ENCODE peak calls at places on chromosomes 4 and X, in seven cellular contexts. T is RWPE2, Y is gastrocnemius medialis, L is BJ, N is lower leg skin, G is ovary, O is right lobe of liver. B is an unnamed sample.

GRCh38 chrX:57366430-57366829 is 79.9 kb downstream of the FAAH2 start:
- DNase-seq in O (no peak), T (no peak), Y (no peak), G (no peak), L (no peak), N (no peak), B (no peak)

GRCh38 chrX:31356501-31357263 is 284.8 kb upstream of the FTHL17 start:
- DNase-seq in L (no peak), G (no peak), T (no peak), Y (no peak), O (no peak), N (no peak), B (no peak)

GRCh38 chrX:537156-537555 is 93.4 kb upstream of the SHOX start:
- DNase-seq in T (peak), O (no peak), Y (no peak), G (no peak), L (no peak), N (no peak), B (no peak)

GRCh38 chrX:109732319-109732779 is 708 bp downstream of the ACSL4 start:
- DNase-seq in G (no peak), L (no peak), O (no peak), T (no peak), Y (no peak), N (no peak), B (no peak)

GRCh38 chrX:1491851-1492349 is 39.2 kb upstream of the ASMTL start:
- DNase-seq in N (no peak), L (no peak), G (no peak), Y (no peak), O (peak), T (no peak), B (peak)

GRCh38 chr4:140019619-140020367 is 134.2 kb downstream of the MAML3 start:
- DNase-seq in G (no peak), O (no peak), N (no peak), L (no peak), Y (no peak), T (no peak), B (no peak)

GRCh38 chr4:152165146-152165545 is 370.7 kb downstream of the FBXW7 start:
- DNase-seq in G (no peak), L (peak), T (no peak), Y (no peak), O (no peak), N (no peak), B (no peak)

GRCh38 chr4:40995850-40996249 is 218.5 kb downstream of the APBB2 start:
- DNase-seq in L (no peak), N (no peak), T (no peak), G (no peak), O (no peak), Y (no peak), B (no peak)

GRCh38 chr4:123701046-123701445 is 304.5 kb downstream of the SPRY1 start:
- DNase-seq in N (no peak), G (no peak), T (no peak), O (no peak), L (no peak), Y (no peak), B (no peak)

GRCh38 chr4:128907966-128908365 is 98.5 kb downstream of the JADE1 start:
- DNase-seq in L (no peak), T (no peak), G (no peak), O (no peak), N (no peak), Y (no peak), B (no peak)

GRCh38 chrX:39752820-39753219 is 344.9 kb downstream of the BCOR start:
- DNase-seq in G (peak), T (no peak), Y (no peak), N (no peak), L (no peak), O (peak), B (peak)

GRCh38 chrX:51892921-51893745 is at the start of gene MAGED1:
- DNase-seq in Y (peak), G (peak), L (peak), T (peak), O (peak), N (peak), B (peak)

GRCh38 chrX:149831473-149831872 is 49.5 kb upstream of the MAGEA8 start:
- DNase-seq in T (no peak), O (no peak), Y (no peak), L (no peak), N (no peak), G (no peak), B (no peak)

DNA sequence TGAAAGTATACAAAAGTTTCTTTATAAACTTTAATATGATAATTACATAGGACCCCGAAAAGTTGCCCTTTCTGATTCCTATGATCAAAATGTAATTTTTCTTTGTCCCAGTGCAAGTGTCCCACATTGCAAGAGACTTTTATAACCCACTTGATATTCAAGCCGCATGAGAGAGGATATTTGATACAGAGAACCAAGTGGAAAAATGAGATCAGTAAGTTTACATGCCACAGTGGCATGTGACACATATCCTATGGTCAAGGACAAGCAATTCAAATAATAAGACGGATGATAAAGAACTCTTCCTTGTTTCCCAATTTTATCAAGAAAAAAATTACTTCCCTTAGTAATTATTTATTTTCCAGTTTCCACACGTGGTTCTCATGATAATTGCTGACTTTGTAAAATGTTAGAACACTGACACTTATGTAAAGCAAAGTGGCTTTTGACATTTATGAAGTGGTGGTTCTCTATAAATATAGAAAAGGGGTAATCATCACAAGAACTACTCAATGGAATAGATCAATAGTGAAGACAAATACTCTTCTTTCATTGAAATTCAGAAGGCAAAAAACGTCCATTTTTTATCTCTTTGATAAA is 273.7 kb upstream of the NOCT start:
- DNase-seq in Y (no peak), G (no peak), O (no peak), L (no peak), T (no peak), N (no peak), B (no peak)
- TF ChIP-seq CTCF in Y (no peak), G (no peak), O (no peak), L (no peak), T (no peak), N (no peak), B (no peak)

DNA sequence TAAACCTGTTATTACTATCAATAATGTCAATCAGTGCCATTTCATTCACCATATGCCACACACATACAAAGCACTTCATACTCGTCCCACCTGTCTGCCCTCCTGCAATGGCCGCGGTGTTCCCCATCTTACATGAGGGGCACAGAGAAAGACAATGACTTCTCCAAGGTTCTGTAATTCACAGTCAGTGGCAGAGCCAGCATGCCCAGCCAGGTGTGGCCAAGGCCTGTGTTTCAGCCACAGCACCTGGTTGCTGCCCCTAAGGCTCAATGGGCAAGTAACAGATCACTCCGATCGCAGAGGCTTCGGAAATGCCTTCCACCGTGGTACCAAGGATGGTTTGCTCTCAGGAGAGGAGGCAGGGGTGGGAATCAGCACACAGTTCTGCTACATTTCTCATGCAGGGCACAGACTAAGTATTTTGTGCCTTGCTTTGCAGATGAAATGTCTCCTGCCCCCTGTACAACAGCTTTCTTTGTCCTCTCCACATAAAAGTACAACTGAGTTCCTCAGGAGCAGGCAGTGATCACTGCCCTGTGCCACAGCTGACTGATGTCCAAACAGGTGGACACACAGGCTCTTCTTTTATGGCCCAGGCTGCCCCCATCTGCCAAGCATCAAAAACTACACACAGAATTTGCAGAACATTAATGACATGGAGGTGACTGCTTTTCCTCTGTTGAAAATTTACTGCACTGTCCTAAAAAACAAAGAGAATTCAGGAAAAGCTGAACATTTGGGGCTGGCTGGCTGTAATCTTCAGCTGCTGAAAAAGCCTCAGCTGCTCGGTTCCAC is 10.8 kb downstream of the AFAP1 start:
- DNase-seq in L (no peak), N (no peak), T (no peak), Y (peak), O (no peak), G (no peak), B (peak)
- TF ChIP-seq CTCF in L (peak), N (no peak), T (peak), Y (peak), O (no peak), G (no peak), B (peak)

DNA sequence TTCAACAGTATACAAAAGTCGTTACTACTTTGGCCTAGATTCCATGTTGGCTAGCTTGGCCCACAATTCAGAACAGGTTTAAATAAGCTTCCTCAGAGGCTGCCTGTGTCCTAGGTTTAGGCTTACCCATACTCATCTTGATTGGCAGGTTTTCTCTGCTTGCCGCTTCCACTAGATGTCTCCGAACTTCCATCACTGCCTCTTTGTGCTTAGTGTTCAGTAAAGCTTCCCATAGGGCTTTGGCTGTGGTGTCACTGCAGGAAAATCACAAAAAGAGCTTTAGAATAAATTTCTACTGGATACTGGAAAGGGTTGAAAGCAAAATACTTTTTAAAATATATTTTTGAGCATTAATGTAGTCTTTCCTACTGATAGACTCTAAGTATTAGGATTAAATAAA is 52.4 kb downstream of the SCFD2 start:
- DNase-seq in N (no peak), L (no peak), O (no peak), G (no peak), T (no peak), Y (no peak), B (peak)
- TF ChIP-seq CTCF in N (no peak), L (peak), O (peak), G (no peak), T (peak), Y (no peak), B (no peak)

DNA sequence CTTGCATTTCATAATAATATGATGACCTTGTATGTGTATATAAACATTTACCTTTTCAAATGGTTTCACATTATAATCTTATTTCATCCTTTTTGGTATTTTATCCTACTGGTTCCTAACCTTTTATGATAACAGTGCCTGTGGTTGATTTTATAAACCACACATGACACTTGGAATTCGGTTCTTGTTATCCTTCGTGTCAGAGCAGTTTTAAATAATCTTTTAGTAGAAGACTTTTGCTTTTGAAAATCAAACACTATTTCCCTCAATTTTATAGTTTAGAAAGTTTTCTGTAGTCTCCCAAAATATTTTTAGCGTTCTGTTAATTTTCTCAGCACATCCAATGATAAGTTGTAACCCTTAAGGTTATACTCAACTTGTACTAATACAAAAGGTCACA is 676.8 kb downstream of the RAPGEF2 start:
- DNase-seq in N (no peak), O (no peak), Y (no peak), L (no peak), G (no peak), T (no peak), B (no peak)
- TF ChIP-seq CTCF in N (no peak), O (no peak), Y (no peak), L (no peak), G (no peak), T (no peak), B (no peak)

DNA sequence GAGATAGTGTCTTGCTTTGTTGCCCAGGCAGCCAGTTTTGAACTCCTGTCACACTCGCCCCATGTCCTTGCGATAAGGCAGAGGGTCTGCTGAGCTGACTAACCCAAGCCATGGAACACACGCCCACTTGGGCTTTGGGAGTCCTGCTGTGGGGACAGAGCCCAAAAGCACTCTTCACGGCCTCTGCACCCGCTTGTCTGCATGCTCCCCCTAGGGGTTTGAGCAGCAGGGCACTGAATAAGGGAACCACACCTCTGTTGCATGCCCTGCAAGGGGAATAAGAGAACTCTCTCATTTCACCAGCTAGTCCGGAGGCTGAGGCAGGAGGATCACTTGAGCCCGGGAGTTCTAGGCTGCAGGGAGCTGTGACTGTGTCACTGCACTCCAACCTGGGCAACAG is 166.0 kb downstream of the STAG2 start:
- DNase-seq in G (no peak), L (no peak), Y (no peak), N (no peak), T (no peak), O (no peak), B (no peak)
- TF ChIP-seq CTCF in G (no peak), L (no peak), Y (no peak), N (no peak), T (no peak), O (no peak), B (no peak)

GRCh38 chrX:115362334-115363095 is 73.0 kb downstream of the LUZP4 start:
- DNase-seq in O (no peak), Y (no peak), L (no peak), G (no peak), T (no peak), N (no peak), B (no peak)
- TF ChIP-seq CTCF in O (no peak), Y (no peak), L (no peak), G (no peak), T (no peak), N (no peak), B (no peak)

DNA sequence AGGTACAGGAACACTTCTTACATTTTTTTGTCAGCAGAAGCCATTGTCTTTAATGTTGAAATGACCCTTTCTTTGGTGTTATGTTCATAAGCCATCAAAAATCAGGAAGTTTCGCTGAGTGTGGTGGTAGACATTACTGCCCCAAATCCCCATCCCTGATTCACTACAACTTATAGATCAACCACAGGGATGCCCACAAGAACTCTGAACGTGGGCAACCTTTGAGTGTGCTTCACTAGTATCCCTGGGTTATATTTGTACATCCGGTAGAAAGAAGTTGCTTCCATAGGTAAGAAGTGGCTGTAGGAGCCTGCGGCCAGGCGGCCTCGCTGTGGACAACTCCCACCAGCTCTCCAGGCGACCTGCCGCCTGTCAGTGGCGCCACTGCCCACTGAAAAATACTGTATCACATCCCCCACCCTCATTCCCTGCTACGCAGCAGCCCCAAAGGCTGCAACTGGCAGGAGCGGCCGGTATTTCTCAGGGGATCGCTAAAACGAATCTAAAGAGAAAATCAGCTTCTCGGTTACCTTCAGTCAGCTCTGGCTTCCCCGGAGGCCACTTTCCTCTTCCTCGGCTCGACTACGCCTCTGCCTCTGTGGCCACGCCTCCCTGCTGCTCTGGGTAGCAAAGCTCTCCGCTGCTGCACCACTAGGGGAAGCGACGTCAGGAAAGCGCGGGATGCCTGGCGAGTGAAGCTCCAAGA is 13.9 kb upstream of the ETDC start:
- DNase-seq in Y (no peak), G (peak), L (no peak), O (no peak), N (no peak), T (no peak), B (no peak)
- TF ChIP-seq CTCF in Y (no peak), G (no peak), L (peak), O (no peak), N (no peak), T (no peak), B (no peak)

DNA sequence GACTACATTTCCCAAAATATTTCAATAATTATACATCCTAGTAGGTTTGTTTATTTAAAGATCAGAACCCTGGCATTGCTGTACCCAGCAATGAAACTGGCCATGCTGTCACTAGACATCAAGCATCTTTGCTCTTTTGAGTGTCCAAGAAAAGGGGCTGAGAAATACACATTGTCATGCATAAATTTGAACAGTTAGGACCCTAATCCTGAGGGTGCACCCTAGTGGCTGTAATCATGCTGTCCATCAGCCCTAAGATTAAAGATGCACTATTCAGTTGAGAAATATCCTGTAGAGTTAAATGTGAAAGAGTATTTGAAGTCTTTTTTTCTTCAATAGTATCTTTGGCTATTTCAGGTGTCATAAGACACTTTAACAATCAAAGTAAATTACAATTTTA is 108.8 kb downstream of the NFKB1 start:
- DNase-seq in G (no peak), N (no peak), Y (no peak), L (no peak), T (no peak), O (no peak), B (no peak)
- TF ChIP-seq CTCF in G (no peak), N (no peak), Y (no peak), L (peak), T (peak), O (peak), B (peak)

GRCh38 chr4:186203391-186203802 is 12.0 kb downstream of the CYP4V2 start:
- DNase-seq in L (no peak), Y (no peak), O (no peak), N (no peak), G (no peak), T (no peak), B (no peak)

GRCh38 chr4:186200436-186201409 is 9.4 kb downstream of the CYP4V2 start:
- DNase-seq in N (no peak), O (no peak), Y (no peak), G (no peak), L (no peak), T (no peak), B (no peak)

GRCh38 chr4:186202490-186203140 is 11.2 kb downstream of the CYP4V2 start:
- DNase-seq in Y (no peak), L (no peak), O (no peak), T (no peak), N (no peak), G (no peak), B (no peak)

GRCh38 chr4:186204103-186204559 is 12.8 kb downstream of the CYP4V2 start:
- DNase-seq in Y (no peak), O (peak), G (no peak), L (no peak), T (no peak), N (peak), B (no peak)

DNA sequence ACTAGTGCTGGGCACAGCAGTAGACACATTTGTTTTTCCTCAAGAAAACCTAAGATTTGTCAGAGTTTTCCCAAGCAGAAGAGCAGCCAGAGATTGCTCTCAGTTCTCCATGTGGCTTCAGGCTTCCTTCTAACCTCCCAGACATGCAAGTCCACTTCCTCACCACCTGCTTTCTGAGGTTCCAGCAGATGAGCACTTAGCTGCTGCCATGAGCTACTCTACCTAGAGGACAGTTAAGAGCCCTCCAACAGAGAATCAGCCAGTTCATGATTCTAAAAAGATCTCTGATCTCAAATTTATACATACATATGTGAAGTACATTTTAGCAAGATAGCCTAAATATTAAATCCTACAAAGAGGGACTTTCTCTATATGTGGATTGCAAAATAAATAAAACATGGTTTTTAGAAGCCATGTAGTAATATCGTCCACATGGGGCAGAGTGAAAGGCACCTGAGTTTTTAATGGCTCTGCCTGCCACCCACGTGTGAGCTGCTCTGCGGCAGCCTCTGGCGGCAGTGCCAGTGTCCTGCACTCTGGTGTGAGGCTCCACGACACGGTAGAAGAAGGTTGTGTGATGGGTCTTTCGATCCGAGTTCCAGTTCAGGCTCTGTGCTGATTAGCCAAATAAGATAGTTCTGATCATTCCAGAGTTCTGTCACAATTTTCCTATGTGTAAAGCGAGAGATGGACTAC is 10.3 kb downstream of the CYP4V2 start:
- DNase-seq in T (no peak), Y (no peak), N (no peak), G (no peak), L (no peak), O (peak), B (peak)
- TF ChIP-seq CTCF in T (no peak), Y (peak), N (no peak), G (no peak), L (peak), O (peak), B (peak)

GRCh38 chr4:23717528-23718248 is 172.2 kb downstream of the PPARGC1A start:
- DNase-seq in Y (no peak), N (no peak), T (no peak), L (no peak), G (no peak), O (no peak), B (peak)
- TF ChIP-seq CTCF in Y (peak), N (no peak), T (peak), L (peak), G (no peak), O (peak), B (peak)